ENCODE peak calls at places on chromosomes 1 and 21, in five cellular contexts. S is left ventricle myocardium inferior, H is stomach, A is pancreas, P is PC-3. B is an unnamed sample. For H3K4me1, the result is how much of the 10 kb centered on the place peaks cover.

GRCh38 chr1:88529581-88529980 is 154.5 kb upstream of the PKN2 start:
- DNase-seq in A (no peak), S (no peak), H (no peak), P (no peak), B (no peak)

GRCh38 chr1:108897865-108898720 is 21.3 kb downstream of the GPSM2 start:
- DNase-seq in S (no peak), A (no peak), H (no peak), P (peak), B (no peak)

GRCh38 chr1:219405531-219406331 is 207.2 kb downstream of the ZC3H11B start:
- DNase-seq in P (no peak), A (no peak), H (no peak), S (no peak), B (no peak)

GRCh38 chr1:91924146-91924545 is 25.1 kb upstream of the BRDT start:
- DNase-seq in S (no peak), H (no peak), P (peak), A (no peak), B (no peak)

GRCh38 chr1:222074317-222074716 is 332.4 kb upstream of the DUSP10 start:
- DNase-seq in A (no peak), H (no peak), S (no peak), P (no peak), B (no peak)

GRCh38 chr21:40850071-40850470 is 3.1 kb upstream of the DSCAM start:
- DNase-seq in A (no peak), P (no peak), H (no peak), S (no peak), B (no peak)

GRCh38 chr21:33196956-33197374 is 32.8 kb upstream of the IFNAR2 start:
- DNase-seq in A (peak), P (peak), S (peak), H (peak), B (no peak)

GRCh38 chr1:219365435-219365834 is 191.8 kb downstream of the LYPLAL1 start:
- DNase-seq in A (no peak), H (no peak), S (no peak), P (no peak), B (no peak)

GRCh38 chr1:174217787-174218574 is 58.7 kb downstream of the RABGAP1L start:
- DNase-seq in P (peak), A (no peak), S (no peak), H (no peak), B (no peak)

GRCh38 chr1:4768553-4768952 is 114.1 kb downstream of the AJAP1 start:
- DNase-seq in H (no peak), S (no peak), A (no peak), P (no peak), B (no peak)

GRCh38 chr1:104795931-104796330 is 1046.2 kb downstream of the AMY1C start:
- DNase-seq in S (no peak), A (no peak), P (no peak), H (no peak), B (no peak)

GRCh38 chr1:148158594-148158993 is 6.5 kb upstream of the NBPF11 start:
- DNase-seq in A (no peak), P (no peak), H (no peak), S (no peak), B (no peak)

GRCh38 chr1:221308534-221309511 is 429.6 kb downstream of the HLX start:
- DNase-seq in A (no peak), P (no peak), H (no peak), S (no peak), B (no peak)

GRCh38 chr1:23634840-23635642 is 56.6 kb upstream of the RPL11 start:
- DNase-seq in A (no peak), S (peak), H (peak), P (peak), B (peak)

GRCh38 chr1:34929853-34930701 is 627 bp upstream of the DLGAP3 start:
- DNase-seq in P (no peak), S (no peak), A (peak), H (no peak), B (no peak)

GRCh38 chr1:236168716-236169429 is 26.5 kb downstream of the GPR137B start:
- DNase-seq in A (no peak), P (no peak), H (peak), S (peak), B (peak)

GRCh38 chr1:175839678-175840669 is 96.6 kb upstream of the TNR start:
- DNase-seq in P (peak), S (no peak), A (no peak), H (no peak), B (no peak)

GRCh38 chr21:42063578-42064521 is 7.3 kb upstream of the UMODL1 start:
- DNase-seq in H (peak), S (no peak), P (peak), A (no peak), B (no peak)

GRCh38 chr1:156496211-156496761 is 4.3 kb downstream of the MEF2D start:
- DNase-seq in A (no peak), S (no peak), H (no peak), P (no peak), B (peak)
- H3K27ac ChIP-seq in A (no peak), S (peak), H (peak), P (no peak), B (peak)

DNA sequence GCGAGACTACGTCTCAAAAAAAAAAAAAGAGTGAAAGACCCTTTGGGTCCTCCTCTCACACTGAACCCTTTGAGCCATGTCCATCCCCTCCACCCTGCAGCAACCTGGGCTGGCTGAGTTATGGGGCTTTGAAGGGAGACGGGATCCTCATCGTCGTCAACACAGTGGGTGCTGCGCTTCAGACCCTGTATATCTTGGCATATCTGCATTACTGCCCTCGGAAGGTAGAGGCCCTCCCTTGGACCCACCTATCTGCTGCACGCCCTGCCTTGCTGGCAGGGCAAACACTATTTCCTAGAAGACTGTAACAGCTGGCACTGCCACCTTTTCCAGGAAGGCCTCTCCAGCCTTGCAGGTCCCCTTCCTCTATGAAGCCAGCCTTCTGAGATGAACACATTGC is 1.1 kb downstream of the SLC50A1 start:
- DNase-seq in S (no peak), A (no peak), P (no peak), H (no peak), B (no peak)
- H3K4me1 ChIP-seq in S (half or more), A (half or more), P (under half), H (under half), B (under half)

DNA sequence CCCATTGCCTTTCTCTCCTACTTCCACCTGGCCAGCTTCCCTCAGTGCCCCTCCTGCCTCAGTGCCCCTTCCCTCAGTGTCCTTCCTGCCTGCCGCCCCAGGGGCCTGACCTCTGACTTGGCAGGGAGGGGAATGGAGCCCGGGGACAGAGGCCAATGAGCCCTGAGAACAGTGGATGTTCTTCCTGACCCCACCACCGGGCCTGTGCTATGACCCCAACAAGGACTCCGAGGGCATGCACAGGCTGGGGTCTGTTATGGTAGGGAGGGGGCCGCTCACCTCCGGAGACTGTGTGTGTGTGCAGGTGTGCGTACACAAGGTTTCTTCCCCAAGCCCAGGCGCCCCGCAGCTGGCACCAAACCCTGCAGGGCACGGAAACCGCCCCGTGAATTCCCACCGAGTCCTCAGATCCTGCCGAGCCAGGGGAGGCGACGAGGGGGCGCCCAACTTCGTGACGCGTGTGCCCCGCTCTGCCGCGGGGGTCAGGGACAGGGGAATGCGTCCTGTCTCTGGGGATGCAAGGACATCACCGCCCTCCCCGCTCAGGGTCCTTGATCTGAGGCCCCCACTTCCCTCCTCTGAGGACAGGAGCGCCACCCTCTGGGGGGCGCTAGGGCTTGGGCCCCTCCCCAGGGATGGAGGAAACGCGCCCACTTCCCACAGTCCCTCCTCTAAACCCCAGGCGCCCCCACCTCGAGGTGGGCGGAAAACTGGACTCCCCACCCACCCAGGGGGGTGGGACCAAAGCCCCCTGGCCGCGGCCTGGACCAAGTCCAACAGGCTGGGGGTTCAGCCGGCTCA is 725 bp downstream of the RAP1GAP start:
- DNase-seq in A (no peak), H (peak), S (no peak), P (no peak), B (no peak)
- H3K4me3 ChIP-seq in A (peak), H (peak), S (peak), P (peak), B (no peak)

GRCh38 chr1:187443939-187444338 is 615.2 kb downstream of the PLA2G4A start:
- DNase-seq in A (no peak), P (no peak), S (no peak), H (no peak), B (no peak)

GRCh38 chr1:187445066-187445465 is 616.3 kb downstream of the PLA2G4A start:
- DNase-seq in A (no peak), S (no peak), P (no peak), H (no peak), B (no peak)

GRCh38 chr1:187442590-187442989 is 613.8 kb downstream of the PLA2G4A start:
- DNase-seq in H (no peak), S (no peak), A (no peak), P (no peak), B (no peak)
- H3K27ac ChIP-seq in H (no peak), S (no peak), A (no peak), P (no peak), B (no peak)